ENCODE peak calls at places on chromosomes 12 and 14, in seven cellular contexts. O is AG04450, L is left lung, K is A549, J is K562, A is tibial artery, D is fibroblast of mammary gland. R is an unnamed sample.

GRCh38 chr14:19974844-19975243 is 547 bp upstream of the OR4K15 start:
- DNase-seq in D (no peak), J (no peak), L (no peak), A (no peak), O (no peak), K (no peak), R (no peak)

GRCh38 chr12:126860210-126860609 is 1406.8 kb upstream of the TMEM132C start:
- DNase-seq in K (no peak), A (no peak), D (no peak), L (no peak), J (no peak), O (no peak), R (no peak)

GRCh38 chr14:67517083-67517482 is 16.0 kb upstream of the PLEKHH1 start:
- DNase-seq in L (no peak), A (no peak), D (no peak), K (no peak), O (no peak), J (no peak), R (no peak)

GRCh38 chr12:54352022-54352531 is 12.2 kb downstream of the GPR84 start:
- DNase-seq in O (no peak), K (no peak), A (peak), L (peak), J (peak), D (peak), R (peak)

GRCh38 chr12:42284876-42285275 is 41.0 kb downstream of the ZCRB1 start:
- DNase-seq in L (no peak), O (no peak), A (no peak), J (no peak), D (no peak), K (no peak), R (no peak)

GRCh38 chr12:65742481-65742971 is 81.8 kb upstream of the HMGA2 start:
- DNase-seq in A (no peak), O (no peak), D (peak), L (no peak), K (no peak), J (no peak), R (no peak)

GRCh38 chr14:59187802-59188460 is 536 bp upstream of the DAAM1 start:
- DNase-seq in D (no peak), A (peak), K (peak), L (peak), O (no peak), J (peak), R (no peak)

GRCh38 chr14:58656671-58657411 is 19.1 kb downstream of the DACT1 start:
- DNase-seq in A (no peak), L (no peak), O (no peak), J (no peak), D (no peak), K (no peak), R (no peak)

GRCh38 chr14:59398841-59399240 is 66.3 kb downstream of the GPR135 start:
- DNase-seq in K (no peak), L (no peak), A (no peak), D (no peak), J (no peak), O (no peak), R (no peak)

GRCh38 chr14:75548544-75548943 is 26.3 kb downstream of the BATF start:
- DNase-seq in J (no peak), O (no peak), K (no peak), L (peak), D (peak), A (no peak), R (no peak)

GRCh38 chr12:129052373-129052772 is 199.1 kb downstream of the GLT1D1 start:
- DNase-seq in L (no peak), A (no peak), J (no peak), D (no peak), O (no peak), K (no peak), R (no peak)

GRCh38 chr14:68145036-68145435 is 325.5 kb downstream of the RAD51B start:
- DNase-seq in J (no peak), L (no peak), D (peak), O (no peak), K (peak), A (no peak), R (no peak)

GRCh38 chr12:11868027-11868426 is 202.7 kb upstream of the BCL2L14 start:
- DNase-seq in K (no peak), A (no peak), O (no peak), L (no peak), J (no peak), D (no peak), R (no peak)

GRCh38 chr12:9706081-9706685 is 26.7 kb downstream of the CLECL1 start:
- DNase-seq in K (no peak), D (no peak), A (no peak), J (no peak), L (no peak), O (no peak), R (no peak)
- H3K4me3 ChIP-seq in K (no peak), D (no peak), A (no peak), J (no peak), L (no peak), O (no peak), R (no peak)

GRCh38 chr14:33949051-33950037 is 1.5 kb downstream of the EGLN3 start:
- DNase-seq in L (no peak), A (no peak), O (no peak), K (no peak), D (no peak), J (peak), R (no peak)
- H3K4me3 ChIP-seq in L (peak), A (peak), O (no peak), K (peak), D (no peak), J (peak), R (peak)

GRCh38 chr14:57485635-57486034 is 8.0 kb downstream of the CCDC198 start:
- DNase-seq in J (no peak), L (no peak), A (no peak), K (no peak), O (no peak), D (no peak), R (no peak)

GRCh38 chr14:57492859-57493258 is 798 bp downstream of the CCDC198 start:
- DNase-seq in J (no peak), K (peak), D (peak), O (no peak), A (no peak), L (no peak), R (no peak)

GRCh38 chr14:57487771-57488170 is 5.9 kb downstream of the CCDC198 start:
- DNase-seq in J (no peak), D (peak), K (no peak), O (no peak), L (no peak), A (no peak), R (no peak)

DNA sequence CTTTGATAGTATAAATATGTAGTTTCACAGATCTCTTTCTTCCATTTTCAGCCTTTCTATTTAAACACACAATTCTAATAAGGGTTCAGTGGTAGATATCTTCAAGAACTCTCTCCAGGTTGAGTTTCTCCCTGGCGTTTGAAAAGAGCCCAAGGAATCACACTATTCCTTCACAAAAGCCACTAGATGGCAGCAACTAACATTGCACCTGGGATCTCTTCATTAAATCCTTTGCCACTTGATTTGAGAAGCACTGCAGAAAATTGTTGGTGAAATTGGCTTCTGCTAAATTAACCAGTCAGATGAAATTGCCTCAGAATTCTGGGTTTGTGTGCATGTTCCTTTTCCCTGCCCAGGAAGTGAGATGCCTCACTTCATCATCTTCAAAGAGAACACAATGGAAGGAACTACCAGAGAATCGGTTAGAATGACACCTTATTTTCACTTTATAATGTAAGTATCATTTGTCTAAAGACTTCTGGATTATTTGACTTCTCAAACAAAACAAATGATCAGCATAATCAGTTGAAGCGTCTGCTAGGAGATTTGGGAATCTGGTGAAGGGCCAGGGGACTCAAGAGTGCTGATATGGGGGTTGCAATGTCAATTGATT is 6.8 kb downstream of the CCDC198 start:
- DNase-seq in K (peak), D (peak), L (no peak), A (no peak), O (peak), J (peak), R (no peak)
- H3K4me3 ChIP-seq in K (no peak), D (no peak), L (no peak), A (no peak), O (no peak), J (no peak), R (no peak)

GRCh38 chr14:105022276-105022670 is 1.4 kb upstream of the CDCA4 start:
- DNase-seq in K (no peak), O (no peak), L (no peak), D (no peak), J (no peak), A (no peak), R (no peak)
- H3K4me3 ChIP-seq in K (peak), O (peak), L (no peak), D (peak), J (peak), A (no peak), R (peak)